ENCODE peak calls at places on chromosomes 4 and X, in six cellular contexts. F is lung, L is small intestine, W is cardiac muscle cell, C is Peyer's patch, M is tibial artery. E is an unnamed sample. For H3K9me3, the result is how much of the 10 kb centered on the place peaks cover.

GRCh38 chr4:77881460-77882295 is 19.0 kb downstream of the MRPL1 start:
- DNase-seq in M (no peak), C (no peak), F (no peak), W (no peak), L (peak), E (no peak)

GRCh38 chr4:13007802-13008201 is 476.3 kb downstream of the RAB28 start:
- DNase-seq in W (no peak), F (no peak), C (no peak), L (no peak), M (no peak), E (no peak)

GRCh38 chr4:108529984-108530901 is 90.1 kb upstream of the RPL34 start:
- DNase-seq in L (no peak), F (no peak), W (no peak), M (no peak), C (no peak), E (no peak)

GRCh38 chr4:184255361-184255760 is 37.7 kb upstream of the ENPP6 start:
- DNase-seq in C (no peak), F (no peak), W (no peak), L (no peak), M (no peak), E (no peak)

GRCh38 chrX:133645977-133646750 is 230.9 kb upstream of the GPC4 start:
- DNase-seq in F (no peak), W (no peak), M (no peak), L (no peak), C (no peak), E (no peak)

GRCh38 chr4:26787461-26788340 is 72.9 kb upstream of the STIM2 start:
- DNase-seq in C (peak), L (peak), M (no peak), W (peak), F (no peak), E (no peak)

GRCh38 chr4:126888968-126889367 is 743.8 kb upstream of the INTU start:
- DNase-seq in M (no peak), W (no peak), F (no peak), L (no peak), C (no peak), E (no peak)

GRCh38 chr4:7933631-7934510 is 5.8 kb downstream of the AFAP1 start:
- DNase-seq in C (no peak), M (no peak), L (no peak), F (no peak), W (no peak), E (no peak)

GRCh38 chr4:181578911-181579310 is 664.3 kb upstream of the TENM3 start:
- DNase-seq in C (no peak), F (no peak), M (no peak), W (no peak), L (no peak), E (no peak)

GRCh38 chr4:134201216-134202098 is at the start of gene PABPC4L:
- DNase-seq in M (peak), L (no peak), W (peak), F (peak), C (peak), E (no peak)

GRCh38 chrX:129193357-129193756 is 329.9 kb downstream of the SMARCA1 start:
- DNase-seq in F (no peak), L (peak), C (peak), M (no peak), W (no peak), E (no peak)

GRCh38 chr4:124904723-124905390 is 192.3 kb upstream of the ANKRD50 start:
- DNase-seq in L (no peak), F (no peak), C (no peak), W (peak), M (no peak), E (no peak)

GRCh38 chr4:60805500-60806313 is 394.4 kb upstream of the ADGRL3 start:
- DNase-seq in F (no peak), W (peak), M (no peak), C (no peak), L (peak), E (no peak)

GRCh38 chr4:53744446-53745160 is 153.3 kb upstream of the LNX1 start:
- DNase-seq in C (no peak), L (peak), M (no peak), W (peak), F (no peak), E (no peak)

GRCh38 chr4:94595880-94596483 is 144.2 kb downstream of the PDLIM5 start:
- DNase-seq in W (peak), L (peak), F (no peak), C (no peak), M (no peak), E (peak)

GRCh38 chr4:164918956-164919355 is 42.0 kb downstream of the APELA start:
- DNase-seq in M (no peak), L (no peak), W (no peak), C (no peak), F (no peak), E (no peak)

GRCh38 chr4:55546633-55547460 is at the start of gene CLOCK:
- DNase-seq in L (peak), W (peak), M (peak), C (peak), F (peak), E (peak)

GRCh38 chrX:43860646-43861370 is 21.4 kb downstream of the MAOB start:
- DNase-seq in L (peak), F (no peak), W (no peak), C (no peak), M (no peak), E (no peak)

GRCh38 chr4:40214038-40214437 is 17.2 kb downstream of the RHOH start:
- DNase-seq in M (no peak), W (no peak), L (no peak), F (no peak), C (no peak), E (peak)

GRCh38 chr4:112532267-112532666 is 16.3 kb upstream of the NEUROG2 start:
- DNase-seq in L (no peak), M (no peak), W (no peak), C (no peak), F (no peak), E (no peak)

GRCh38 chr4:1415681-1415981 is 9.4 kb upstream of the NKX1-1 start:
- DNase-seq in W (no peak), L (no peak), M (no peak), C (no peak), F (no peak), E (no peak)

GRCh38 chr4:99669084-99669483 is 11.5 kb upstream of the C4orf54 start:
- DNase-seq in W (no peak), C (no peak), F (no peak), M (no peak), L (no peak), E (no peak)

GRCh38 chr4:99664703-99665102 is 7.1 kb upstream of the C4orf54 start:
- DNase-seq in F (no peak), C (no peak), L (no peak), M (no peak), W (peak), E (no peak)

GRCh38 chr4:99661907-99662306 is 4.3 kb upstream of the C4orf54 start:
- DNase-seq in F (no peak), W (no peak), L (no peak), M (no peak), C (no peak), E (no peak)

GRCh38 chr4:99668472-99668871 is 10.8 kb upstream of the C4orf54 start:
- DNase-seq in L (no peak), M (no peak), F (no peak), W (no peak), C (no peak), E (no peak)

DNA sequence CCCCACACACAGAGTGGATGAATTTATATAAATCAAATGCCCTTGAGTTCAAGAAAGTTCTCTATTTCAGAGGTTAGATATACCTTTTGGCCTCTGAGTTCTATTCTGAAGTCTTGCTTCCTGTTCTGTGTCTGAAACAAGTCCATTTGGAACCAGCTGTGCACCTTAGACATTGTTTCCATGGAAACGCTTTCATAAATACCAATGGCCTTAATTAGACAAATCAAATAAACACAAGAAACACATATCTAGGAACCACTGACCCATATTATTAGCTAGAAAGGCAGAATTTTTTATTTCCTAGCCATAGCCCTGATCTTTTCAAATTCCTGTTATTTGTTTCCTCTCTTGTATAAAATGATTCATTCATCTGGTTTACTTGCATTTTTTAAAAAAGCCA is 8.4 kb upstream of the C4orf54 start:
- DNase-seq in M (no peak), C (no peak), W (no peak), F (no peak), L (no peak), E (no peak)
- H3K27ac ChIP-seq in M (no peak), C (no peak), W (peak), F (no peak), L (no peak), E (no peak)

GRCh38 chrX:2401201-2401589 is 99.6 kb downstream of the DHRSX start:
- DNase-seq in M (no peak), C (no peak), W (no peak), F (no peak), L (no peak), E (no peak)
- H3K9me3 ChIP-seq in M (under half), C (under half), W (under half), F (under half), L (under half), E (under half)

GRCh38 chr4:82630079-82630478 is 68.3 kb upstream of the TMEM150C start:
- DNase-seq in W (no peak), L (no peak), C (no peak), F (no peak), M (no peak), E (no peak)
- H3K27ac ChIP-seq in W (no peak), L (no peak), C (no peak), F (no peak), M (no peak), E (no peak)

DNA sequence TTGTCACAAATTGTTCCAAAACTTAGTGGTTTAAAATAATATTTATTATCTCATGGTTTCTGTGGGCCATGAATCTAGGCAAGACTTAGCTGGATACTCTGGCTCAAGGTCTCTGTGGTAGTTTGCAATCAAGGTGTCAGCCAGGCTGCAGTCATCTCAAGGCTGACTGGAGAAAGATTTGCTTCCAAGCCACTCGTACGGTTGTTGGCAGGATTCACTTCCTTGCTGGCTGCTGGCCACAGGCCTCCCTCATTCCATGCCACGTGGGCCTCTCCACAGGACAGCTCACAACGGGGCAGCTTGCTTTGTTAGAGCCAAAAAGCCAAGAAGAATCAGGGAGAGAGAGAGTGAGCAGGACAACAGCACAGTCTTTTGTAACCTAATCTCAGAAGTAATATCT is 101.4 kb downstream of the WWC2 start:
- DNase-seq in M (peak), F (peak), W (no peak), L (peak), C (no peak), E (no peak)
- H3K9me3 ChIP-seq in M (under half), F (under half), W (under half), L (under half), C (under half), E (under half)

E was measured in CD8-positive, alpha-beta memory T cell.